ENCODE peak calls at places on chromosomes 11 and 22, in nine cellular contexts. D is H9; G is neural progenitor cell; E is fibroblast of lung; Y is right atrium auricular region; F is pancreas; P is CD8-positive, alpha-beta T cell; S is tibial nerve; C is body of pancreas. V is an unnamed sample.

GRCh38 chr11:102476069-102476468 is 23.5 kb upstream of the TMEM123 start:
- DNase-seq in Y (no peak), F (no peak), S (no peak), G (no peak), P (no peak), E (peak; percentile 38), D (no peak), C (no peak), V (no peak)

GRCh38 chr11:13289081-13289480 is 11.5 kb downstream of the BMAL1 start:
- DNase-seq in C (no peak), E (peak; percentile 39), D (no peak), S (no peak), G (peak; percentile 63), Y (no peak), P (no peak), F (no peak), V (no peak)

GRCh38 chr11:13343067-13343466 is 65.5 kb downstream of the BMAL1 start:
- DNase-seq in D (no peak), F (no peak), S (no peak), C (no peak), E (no peak), G (no peak), Y (no peak), P (no peak), V (no peak)

GRCh38 chr11:115168229-115168671 is 336.0 kb downstream of the CADM1 start:
- DNase-seq in P (no peak), S (no peak), C (no peak), E (no peak), Y (no peak), G (no peak), D (no peak), F (peak; percentile 11), V (no peak)

GRCh38 chr11:101797335-101797734 is 117.5 kb upstream of the CEP126 start:
- DNase-seq in G (no peak), F (no peak), E (peak; percentile 68), D (no peak), P (no peak), C (no peak), S (no peak), Y (no peak), V (no peak)

GRCh38 chr11:94883878-94884277 is 89.5 kb downstream of the CWC15 start:
- DNase-seq in G (no peak), F (no peak), C (no peak), D (no peak), S (no peak), P (no peak), E (no peak), Y (no peak), V (no peak)

GRCh38 chr11:27456140-27456801 is 16.3 kb downstream of the LGR4 start:
- DNase-seq in Y (no peak), C (no peak), D (no peak), S (no peak), P (no peak), G (no peak), F (no peak), E (no peak), V (no peak)

GRCh38 chr11:35256296-35256695 is 117.3 kb downstream of the CD44 start:
- DNase-seq in F (no peak), D (no peak), Y (no peak), G (no peak), C (no peak), P (no peak), E (no peak), S (no peak), V (no peak)

GRCh38 chr11:62146476-62147200 is 22.8 kb downstream of the INCENP start:
- DNase-seq in C (peak; percentile 3), E (no peak), F (no peak), D (peak; percentile 17), Y (peak; percentile 46), S (no peak), G (no peak), P (no peak), V (no peak)

GRCh38 chr11:64359712-64360402 is 895 bp downstream of the RPS6KA4 start:
- DNase-seq in G (no peak), S (no peak), F (no peak), C (no peak), D (no peak), E (no peak), P (no peak), Y (no peak), V (no peak)

GRCh38 chr22:22079404-22080148 is 97.0 kb upstream of the TOP3B start:
- DNase-seq in D (no peak), Y (peak; percentile 43), E (no peak), P (no peak), S (no peak), F (no peak), C (no peak), G (no peak), V (no peak)

GRCh38 chr11:63985812-63986155 is 454 bp upstream of the OTUB1 start:
- DNase-seq in E (no peak), F (no peak), Y (no peak), P (peak; percentile 67), S (no peak), C (peak; percentile 27), G (no peak), D (no peak), V (peak; percentile 50)

GRCh38 chr11:122202951-122203456 is 87.0 kb upstream of the BLID start:
- DNase-seq in D (peak; percentile 81), G (peak; percentile 81), E (peak; percentile 81), C (peak; percentile 62), S (peak; percentile 77), P (no peak), F (peak; percentile 30), Y (peak; percentile 76), V (peak; percentile 1)

DNA sequence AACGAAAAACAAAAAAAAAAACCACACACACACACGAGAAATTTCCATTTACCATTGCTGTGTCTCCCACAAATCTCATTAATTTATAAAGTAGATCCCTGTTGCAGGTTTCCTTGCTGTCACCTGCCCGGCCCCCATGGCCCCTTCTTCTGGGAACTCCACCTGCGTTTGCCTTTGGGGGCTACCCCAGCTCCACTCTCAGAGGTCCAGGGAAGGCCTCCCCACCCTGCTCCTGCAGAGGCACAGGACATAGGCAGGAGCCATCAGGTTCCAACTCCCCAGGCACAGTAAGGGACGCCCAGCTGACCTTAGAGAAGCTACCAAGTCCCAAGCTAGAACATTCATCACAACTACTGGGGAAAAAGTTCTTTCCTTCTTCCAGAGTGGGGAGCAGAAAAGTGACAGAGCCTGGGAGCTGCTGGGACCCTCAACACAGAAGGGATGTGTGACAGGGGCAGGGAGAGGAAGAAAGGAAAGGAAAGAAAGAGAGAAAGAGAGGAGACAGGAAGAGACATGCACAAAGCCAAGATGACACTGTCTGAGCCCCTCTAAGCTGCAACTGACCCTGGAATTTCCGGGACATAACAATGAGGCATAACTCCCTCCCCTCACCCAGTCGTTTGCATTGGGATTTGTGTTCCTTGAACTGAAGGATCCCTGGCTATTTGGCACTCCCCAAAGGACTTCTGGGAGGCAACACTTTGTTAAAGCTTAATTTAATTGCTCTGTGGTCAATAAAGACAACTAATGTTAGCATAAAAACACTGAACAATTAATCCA is 175.7 kb downstream of the SHANK2 start:
- DNase-seq in E (no peak), C (no peak), Y (no peak), F (no peak), G (no peak), P (no peak), S (no peak), D (no peak), V (no peak)
- H3K27me3 ChIP-seq in E (no peaks in the 10 kb centered on the region), C (no peaks in the 10 kb centered on the region), Y (no peaks in the 10 kb centered on the region), F (no peaks in the 10 kb centered on the region), G (no peaks in the 10 kb centered on the region), P (no peaks in the 10 kb centered on the region), S (no peaks in the 10 kb centered on the region), D (no peaks in the 10 kb centered on the region), V (no peaks in the 10 kb centered on the region)

DNA sequence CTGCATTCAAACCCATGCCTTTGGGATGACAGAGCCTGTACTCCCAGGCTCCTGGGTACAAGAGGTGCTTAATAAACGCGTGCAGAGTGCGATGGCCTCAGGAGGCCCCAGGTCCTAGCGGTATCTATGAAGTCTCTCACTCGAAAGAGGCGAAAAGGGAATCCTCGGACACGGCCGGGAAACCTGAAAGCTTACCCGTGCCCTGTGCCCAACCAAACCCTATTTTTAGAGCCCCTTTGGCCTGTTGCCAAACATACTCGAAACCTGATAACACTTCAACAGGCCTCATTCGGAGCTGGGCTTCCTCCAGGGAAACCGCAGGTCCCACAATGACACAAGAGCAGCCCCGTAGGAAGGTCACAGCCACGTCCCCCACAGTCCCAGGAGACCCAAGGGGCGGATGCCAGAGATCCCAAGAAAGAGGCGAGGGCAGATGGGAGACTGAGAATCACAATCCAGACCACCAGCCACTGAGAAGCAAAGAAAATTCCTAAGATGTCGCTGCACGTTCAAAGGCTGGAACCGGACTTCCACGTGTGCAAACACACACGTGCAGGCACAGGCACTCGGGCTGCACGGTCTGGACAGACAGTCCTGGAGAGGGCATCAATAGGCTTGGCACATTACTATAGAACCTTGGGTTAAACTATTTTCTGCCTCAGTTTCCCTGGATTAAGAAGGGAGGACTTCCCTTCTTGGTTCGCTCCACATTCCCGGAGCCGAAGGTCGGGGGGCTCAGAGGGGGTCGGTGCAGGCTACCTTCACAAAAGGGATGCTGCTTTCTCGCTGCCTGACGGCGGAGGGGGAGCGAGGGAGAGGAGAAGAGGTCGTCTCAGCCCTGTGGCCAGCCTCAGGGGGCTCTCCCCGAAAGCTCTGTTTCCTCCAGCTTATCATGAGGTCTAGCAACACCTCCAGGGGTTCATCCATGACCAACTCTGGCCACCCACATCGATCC is 8.2 kb downstream of the PDGFB start:
- DNase-seq in F (no peak), Y (peak; percentile 78), P (peak; percentile 73), E (no peak), S (peak; percentile 40), C (no peak), D (no peak), G (no peak), V (peak; percentile 31)
- H3K27me3 ChIP-seq in F (no peaks in the 10 kb centered on the region), Y (no peaks in the 10 kb centered on the region), P (no peaks in the 10 kb centered on the region), E (peaks cover 15% of the 10 kb centered on the region), S (no peaks in the 10 kb centered on the region), C (no peaks in the 10 kb centered on the region), D (no peaks in the 10 kb centered on the region), G (peaks cover 64% of the 10 kb centered on the region), V (peaks cover 24% of the 10 kb centered on the region)

GRCh38 chr11:129354688-129355087 is 21.0 kb upstream of the BARX2 start:
- DNase-seq in Y (no peak), C (no peak), G (no peak), F (no peak), S (no peak), D (no peak), E (no peak), P (no peak), V (no peak)
- H3K27me3 ChIP-seq in Y (no peaks in the 10 kb centered on the region), C (no peaks in the 10 kb centered on the region), G (no peaks in the 10 kb centered on the region), F (no peaks in the 10 kb centered on the region), S (no peaks in the 10 kb centered on the region), D (no peaks in the 10 kb centered on the region), E (no peaks in the 10 kb centered on the region), P (no peaks in the 10 kb centered on the region), V (peaks cover 4% of the 10 kb centered on the region)

DNA sequence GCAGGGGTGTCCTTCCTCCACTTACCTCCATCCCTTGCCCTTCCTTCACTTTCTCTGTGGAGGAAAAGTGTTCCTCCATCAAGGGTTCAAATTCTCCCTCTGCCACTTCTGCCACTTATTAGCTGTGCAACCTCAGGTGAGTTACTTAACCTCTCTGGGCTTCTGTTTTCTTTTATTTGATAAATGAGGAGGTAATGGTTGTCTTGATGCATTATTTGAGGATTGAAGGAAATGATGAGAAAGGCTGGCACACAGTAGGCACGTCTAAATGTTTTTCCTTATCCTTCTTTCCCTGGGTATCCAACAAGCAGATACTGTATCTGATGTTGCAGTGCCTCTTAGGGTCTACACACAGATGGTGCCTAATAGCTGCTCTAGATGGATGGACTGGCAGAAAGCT is 14.3 kb upstream of the ALX4 start:
- DNase-seq in Y (no peak), P (no peak), F (no peak), S (no peak), C (no peak), G (no peak), E (no peak), D (no peak), V (no peak)
- H3K27me3 ChIP-seq in Y (no peaks in the 10 kb centered on the region), P (peaks cover 4% of the 10 kb centered on the region), F (peaks cover 3% of the 10 kb centered on the region), S (peaks cover 100% of the 10 kb centered on the region), C (no peaks in the 10 kb centered on the region), G (peaks cover 100% of the 10 kb centered on the region), E (peaks cover 67% of the 10 kb centered on the region), D (peaks cover 57% of the 10 kb centered on the region), V (peaks cover 73% of the 10 kb centered on the region)

V was measured in CD4-positive, alpha-beta T cell.